ENCODE peak calls at places on chromosomes 4 and X, in six cellular contexts. E is upper lobe of right lung, H is OCI-LY7, D is GM23248, L is trophoblast cell, U is osteoblast. G is an unnamed sample.

GRCh38 chrX:154378059-154378798 is 866 bp upstream of the EMD start:
- DNase-seq in E (peak; percentile 86), H (peak; percentile 35), D (peak; percentile 68), L (no peak), U (peak; percentile 99), G (no peak)

GRCh38 chr4:160038560-160038959 is 935.7 kb downstream of the RAPGEF2 start:
- DNase-seq in E (no peak), H (no peak), D (no peak), L (no peak), U (no peak), G (no peak)

GRCh38 chr4:107643021-107643420 is 77.0 kb downstream of the PAPSS1 start:
- DNase-seq in E (no peak), H (no peak), D (no peak), L (no peak), U (no peak), G (no peak)

GRCh38 chrX:1720826-1721225 is 106.0 kb downstream of the ASMT start:
- DNase-seq in E (no peak), H (no peak), D (no peak), L (no peak), U (no peak), G (no peak)

GRCh38 chr4:7654550-7655266 is 220.0 kb upstream of the PSAPL1 start:
- DNase-seq in E (no peak), H (no peak), D (no peak), L (no peak), U (peak; percentile 29), G (no peak)

GRCh38 chr4:162149644-162150043 is 14.2 kb downstream of the FSTL5 start:
- DNase-seq in E (no peak), H (no peak), D (no peak), L (no peak), U (no peak), G (peak; percentile 62)

GRCh38 chr4:81786063-81786763 is 314.5 kb upstream of the RASGEF1B start:
- DNase-seq in E (no peak), H (no peak), D (no peak), L (no peak), U (peak; percentile 4), G (peak; percentile 31)

GRCh38 chr4:15898902-15899301 is 39.6 kb downstream of the FGFBP1 start:
- DNase-seq in E (no peak), H (no peak), D (no peak), L (no peak), U (no peak), G (no peak)

GRCh38 chr4:183876268-183876934 is 28.7 kb upstream of the STOX2 start:
- DNase-seq in E (peak; percentile 88), H (no peak), D (peak; percentile 66), L (no peak), U (peak; percentile 76), G (no peak)

GRCh38 chrX:150984164-150984824 is 1.2 kb downstream of the HMGB3 start:
- DNase-seq in E (no peak), H (peak; percentile 26), D (peak; percentile 35), L (no peak), U (peak; percentile 80), G (no peak)

GRCh38 chrX:136209016-136209738 is 42.0 kb downstream of the MAP7D3 start:
- DNase-seq in E (peak; percentile 66), H (no peak), D (peak; percentile 72), L (peak; percentile 43), U (peak; percentile 76), G (peak; percentile 38)

GRCh38 chr4:88130544-88131305 is 27.7 kb downstream of the ABCG2 start:
- DNase-seq in E (no peak), H (no peak), D (no peak), L (peak; percentile 16), U (no peak), G (no peak)

GRCh38 chr4:102759835-102760644 is 728 bp downstream of the MANBA start:
- DNase-seq in E (no peak), H (peak; percentile 73), D (peak; percentile 80), L (peak; percentile 53), U (peak; percentile 68), G (no peak)

GRCh38 chr4:77817304-77818076 is 1.7 kb downstream of the CNOT6L start:
- DNase-seq in E (no peak), H (peak; percentile 73), D (peak; percentile 53), L (no peak), U (peak; percentile 63), G (peak; percentile 78)

GRCh38 chr4:53346920-53347852 is 18.7 kb downstream of the SCFD2 start:
- DNase-seq in E (no peak), H (no peak), D (peak; percentile 90), L (no peak), U (peak; percentile 89), G (no peak)

GRCh38 chrX:24216827-24217226 is 67.3 kb downstream of the ZFX start:
- DNase-seq in E (no peak), H (no peak), D (no peak), L (no peak), U (no peak), G (no peak)

GRCh38 chr4:26826721-26827120 is 33.9 kb upstream of the STIM2 start:
- DNase-seq in E (no peak), H (peak; percentile 96), D (no peak), L (no peak), U (no peak), G (no peak)

GRCh38 chr4:88803600-88804096 is 106.0 kb upstream of the NAP1L5 start:
- DNase-seq in E (no peak), H (no peak), D (peak; percentile 87), L (no peak), U (peak; percentile 73), G (no peak)

GRCh38 chr4:139656614-139657486 is 8.8 kb upstream of the MGST2 start:
- DNase-seq in E (peak; percentile 68), H (peak; percentile 81), D (peak; percentile 87), L (peak; percentile 64), U (peak; percentile 88), G (peak; percentile 77)

GRCh38 chr4:48490680-48491513 is 845 bp downstream of the ZAR1 start:
- DNase-seq in E (no peak), H (no peak), D (no peak), L (no peak), U (peak; percentile 78), G (no peak)

GRCh38 chr4:4875147-4875546 is 15.7 kb downstream of the MSX1 start:
- DNase-seq in E (no peak), H (no peak), D (no peak), L (no peak), U (no peak), G (no peak)

GRCh38 chrX:115564243-115564642 is 3.3 kb downstream of the PLS3 start:
- DNase-seq in E (no peak), H (no peak), D (peak; percentile 42), L (no peak), U (no peak), G (no peak)

GRCh38 chrX:23100826-23101225 is 101.1 kb downstream of the DDX53 start:
- DNase-seq in E (no peak), H (no peak), D (no peak), L (no peak), U (no peak), G (no peak)

GRCh38 chr4:27666943-27667342 is 806.3 kb downstream of the STIM2 start:
- DNase-seq in E (no peak), H (peak; percentile 10), D (no peak), L (no peak), U (no peak), G (no peak)

GRCh38 chr4:6489962-6490361 is 17.5 kb upstream of the PPP2R2C start:
- DNase-seq in E (no peak), H (no peak), D (no peak), L (no peak), U (no peak), G (no peak)

GRCh38 chr4:83207497-83208105 is 77.0 kb downstream of the COQ2 start:
- DNase-seq in E (no peak), H (no peak), D (peak; percentile 18), L (peak; percentile 86), U (no peak), G (no peak)

GRCh38 chrX:140022482-140022881 is 57.2 kb upstream of the CXorf66 start:
- DNase-seq in E (no peak), H (no peak), D (no peak), L (no peak), U (no peak), G (no peak)
- H3K4me1 ChIP-seq in E (no peaks in the 10 kb centered on the region), H (no peaks in the 10 kb centered on the region), D (no peaks in the 10 kb centered on the region), L (no peaks in the 10 kb centered on the region), U (no peaks in the 10 kb centered on the region), G (no peaks in the 10 kb centered on the region)

GRCh38 chrX:13094780-13095425 is 50.5 kb upstream of the FAM9C start:
- DNase-seq in E (no peak), H (no peak), D (no peak), L (no peak), U (no peak), G (no peak)

GRCh38 chrX:13092455-13092941 is 48.1 kb upstream of the FAM9C start:
- DNase-seq in E (peak; percentile 74), H (no peak), D (no peak), L (peak; percentile 47), U (no peak), G (no peak)

GRCh38 chrX:13091111-13091765 is 46.8 kb upstream of the FAM9C start:
- DNase-seq in E (no peak), H (no peak), D (no peak), L (no peak), U (no peak), G (no peak)

GRCh38 chrX:13094374-13094773 is 50.0 kb upstream of the FAM9C start:
- DNase-seq in E (no peak), H (no peak), D (no peak), L (no peak), U (no peak), G (no peak)

GRCh38 chrX:13093489-13094140 is 49.2 kb upstream of the FAM9C start:
- DNase-seq in E (no peak), H (no peak), D (no peak), L (no peak), U (no peak), G (no peak)
- H3K4me1 ChIP-seq in E (peaks cover 19% of the 10 kb centered on the region), H (peaks cover 43% of the 10 kb centered on the region), D (peaks cover 8% of the 10 kb centered on the region), L (no peaks in the 10 kb centered on the region), U (peaks cover 7% of the 10 kb centered on the region), G (no peaks in the 10 kb centered on the region)

DNA sequence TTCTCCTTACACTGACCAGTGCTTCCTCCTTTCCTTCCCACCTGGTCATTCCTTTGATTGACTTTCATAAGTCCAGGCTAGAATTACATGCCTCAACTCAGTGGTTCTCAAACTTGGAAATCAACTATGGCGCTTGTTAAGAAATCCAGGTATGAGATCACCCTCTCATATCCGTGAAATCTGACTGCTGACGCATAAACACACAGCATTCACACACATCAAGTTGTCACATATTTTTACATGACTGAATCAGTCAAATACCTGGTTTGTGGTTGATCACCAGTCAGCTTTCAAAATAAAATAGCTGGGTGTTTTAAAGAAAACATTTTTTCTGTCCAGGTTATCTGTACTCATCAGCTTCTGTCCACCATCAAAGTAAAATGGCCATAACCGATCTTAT is 433.5 kb downstream of the AFF2 start:
- DNase-seq in E (no peak), H (no peak), D (no peak), L (peak; percentile 48), U (no peak), G (no peak)
- H3K4me1 ChIP-seq in E (no peaks in the 10 kb centered on the region), H (no peaks in the 10 kb centered on the region), D (peaks cover 13% of the 10 kb centered on the region), L (no peaks in the 10 kb centered on the region), U (no peaks in the 10 kb centered on the region), G (no peaks in the 10 kb centered on the region)

DNA sequence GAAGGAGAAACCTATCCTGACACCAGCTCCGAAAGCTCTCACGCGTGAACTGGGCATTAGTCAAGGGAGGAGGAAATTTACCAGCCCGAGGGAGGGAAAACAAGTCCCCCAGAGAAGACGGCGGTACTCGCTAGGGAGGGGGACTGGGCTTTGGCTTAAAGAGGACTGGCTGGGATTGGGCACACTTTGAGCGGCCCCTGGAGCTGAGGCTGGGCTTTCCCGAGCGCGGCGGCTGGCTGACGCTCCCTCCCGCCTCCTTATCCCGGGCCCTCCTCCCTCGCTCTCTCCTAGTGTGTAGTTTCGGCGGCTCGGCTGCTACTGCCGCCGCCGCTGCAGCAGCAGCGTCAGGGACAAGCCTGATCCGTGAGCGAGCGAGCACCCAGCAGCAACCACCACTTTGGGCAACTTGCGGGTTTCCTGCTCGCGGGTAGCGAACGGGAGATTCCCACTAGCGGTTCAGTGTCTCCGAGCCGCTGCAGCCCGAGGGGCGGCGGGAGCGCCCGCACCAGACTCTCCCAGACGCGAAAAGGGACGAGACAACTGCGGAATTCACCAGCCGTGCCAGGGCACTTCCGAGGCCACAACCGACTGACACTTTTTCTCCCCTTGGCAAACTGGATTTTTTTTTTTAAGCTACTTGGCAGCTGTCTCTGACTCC is 677 bp upstream of the PCDH7 start:
- DNase-seq in E (no peak), H (no peak), D (peak; percentile 67), L (no peak), U (peak; percentile 94), G (no peak)
- H3K4me1 ChIP-seq in E (peaks cover 21% of the 10 kb centered on the region), H (no peaks in the 10 kb centered on the region), D (peaks cover 3% of the 10 kb centered on the region), L (peaks cover 11% of the 10 kb centered on the region), U (peaks cover 5% of the 10 kb centered on the region), G (peaks cover 6% of the 10 kb centered on the region)

G was measured in MM.1S.